ENCODE peak calls at places on chromosomes 12 and 14, in ten cellular contexts. One of them, this sample, is unnamed.

GRCh38 chr14:101480022-101480746 is 81.1 kb upstream of the DIO3 start:
- DNase-seq in PC-3: no peak
- DNase-seq in pancreas: no peak
- DNase-seq in IMR-90: no peak
- DNase-seq in WERI-Rb-1: peak; percentile 82
- DNase-seq in GM12864: no peak
- DNase-seq in GM23338: no peak
- DNase-seq in tibial nerve: no peak
- DNase-seq in choroid plexus epithelial cell: no peak
- DNase-seq in hepatocyte: no peak
- DNase-seq in this sample: peak; percentile 15

GRCh38 chr12:52631676-52632459 is 13.5 kb upstream of the KRT73 start:
- DNase-seq in tibial nerve: no peak
- DNase-seq in choroid plexus epithelial cell: no peak
- DNase-seq in IMR-90: no peak
- DNase-seq in WERI-Rb-1: no peak
- DNase-seq in GM12864: no peak
- DNase-seq in PC-3: no peak
- DNase-seq in pancreas: no peak
- DNase-seq in GM23338: no peak
- DNase-seq in hepatocyte: no peak
- DNase-seq in this sample: no peak

GRCh38 chr14:101103321-101103901 is 199.9 kb upstream of the RTL1 start:
- DNase-seq in GM12864: no peak
- DNase-seq in hepatocyte: no peak
- DNase-seq in tibial nerve: no peak
- DNase-seq in WERI-Rb-1: no peak
- DNase-seq in GM23338: no peak
- DNase-seq in IMR-90: no peak
- DNase-seq in pancreas: no peak
- DNase-seq in choroid plexus epithelial cell: no peak
- DNase-seq in PC-3: no peak
- DNase-seq in this sample: peak; percentile 10

GRCh38 chr12:58967551-58967950 is 47.2 kb upstream of the LRIG3 start:
- DNase-seq in choroid plexus epithelial cell: peak; percentile 14
- DNase-seq in PC-3: no peak
- DNase-seq in GM12864: no peak
- DNase-seq in GM23338: no peak
- DNase-seq in tibial nerve: no peak
- DNase-seq in hepatocyte: no peak
- DNase-seq in WERI-Rb-1: no peak
- DNase-seq in pancreas: no peak
- DNase-seq in IMR-90: peak; percentile 59
- DNase-seq in this sample: no peak

GRCh38 chr14:24965934-24966593 is 83.9 kb downstream of the STXBP6 start:
- DNase-seq in GM12864: no peak
- DNase-seq in hepatocyte: peak; percentile 81
- DNase-seq in pancreas: peak; percentile 60
- DNase-seq in PC-3: no peak
- DNase-seq in IMR-90: peak; percentile 90
- DNase-seq in WERI-Rb-1: no peak
- DNase-seq in choroid plexus epithelial cell: peak; percentile 82
- DNase-seq in GM23338: no peak
- DNase-seq in tibial nerve: peak; percentile 31
- DNase-seq in this sample: no peak

GRCh38 chr12:111953455-111953854 is 59.5 kb downstream of the TMEM116 start:
- DNase-seq in PC-3: no peak
- DNase-seq in IMR-90: peak; percentile 11
- DNase-seq in WERI-Rb-1: no peak
- DNase-seq in tibial nerve: peak; percentile 12
- DNase-seq in choroid plexus epithelial cell: peak; percentile 37
- DNase-seq in GM23338: no peak
- DNase-seq in pancreas: no peak
- DNase-seq in hepatocyte: no peak
- DNase-seq in GM12864: no peak
- DNase-seq in this sample: no peak

GRCh38 chr14:59455411-59455810 is 9.8 kb downstream of the GPR135 start:
- DNase-seq in pancreas: no peak
- DNase-seq in PC-3: no peak
- DNase-seq in GM23338: no peak
- DNase-seq in IMR-90: peak; percentile 72
- DNase-seq in GM12864: no peak
- DNase-seq in WERI-Rb-1: no peak
- DNase-seq in tibial nerve: no peak
- DNase-seq in choroid plexus epithelial cell: no peak
- DNase-seq in hepatocyte: no peak
- DNase-seq in this sample: no peak

GRCh38 chr14:95268350-95268749 is 51.4 kb downstream of the CLMN start:
- DNase-seq in tibial nerve: no peak
- DNase-seq in GM12864: no peak
- DNase-seq in GM23338: no peak
- DNase-seq in hepatocyte: no peak
- DNase-seq in choroid plexus epithelial cell: no peak
- DNase-seq in WERI-Rb-1: no peak
- DNase-seq in PC-3: no peak
- DNase-seq in pancreas: no peak
- DNase-seq in IMR-90: no peak
- DNase-seq in this sample: no peak

GRCh38 chr14:85366226-85366625 is 163.7 kb upstream of the FLRT2 start:
- DNase-seq in choroid plexus epithelial cell: no peak
- DNase-seq in WERI-Rb-1: no peak
- DNase-seq in pancreas: no peak
- DNase-seq in hepatocyte: no peak
- DNase-seq in tibial nerve: no peak
- DNase-seq in IMR-90: no peak
- DNase-seq in PC-3: no peak
- DNase-seq in GM12864: no peak
- DNase-seq in GM23338: no peak
- DNase-seq in this sample: no peak

GRCh38 chr14:76909266-76909665 is 83.1 kb downstream of the LRRC74A start:
- DNase-seq in IMR-90: no peak
- DNase-seq in tibial nerve: no peak
- DNase-seq in PC-3: no peak
- DNase-seq in pancreas: no peak
- DNase-seq in GM23338: no peak
- DNase-seq in choroid plexus epithelial cell: no peak
- DNase-seq in WERI-Rb-1: no peak
- DNase-seq in hepatocyte: no peak
- DNase-seq in GM12864: no peak
- DNase-seq in this sample: no peak

GRCh38 chr12:124837958-124838803 is 25.5 kb downstream of the SCARB1 start:
- DNase-seq in hepatocyte: peak; percentile 84
- DNase-seq in WERI-Rb-1: no peak
- DNase-seq in choroid plexus epithelial cell: peak; percentile 99
- DNase-seq in GM12864: no peak
- DNase-seq in IMR-90: peak; percentile 98
- DNase-seq in tibial nerve: peak; percentile 80
- DNase-seq in PC-3: peak; percentile 100
- DNase-seq in GM23338: no peak
- DNase-seq in pancreas: peak; percentile 91
- DNase-seq in this sample: peak; percentile 96

GRCh38 chr14:23670489-23670888 is 34.3 kb downstream of the DHRS2 start:
- DNase-seq in WERI-Rb-1: no peak
- DNase-seq in GM23338: no peak
- DNase-seq in GM12864: no peak
- DNase-seq in IMR-90: no peak
- DNase-seq in choroid plexus epithelial cell: no peak
- DNase-seq in PC-3: no peak
- DNase-seq in hepatocyte: no peak
- DNase-seq in pancreas: no peak
- DNase-seq in tibial nerve: no peak
- DNase-seq in this sample: no peak

GRCh38 chr14:94009767-94010166 is 12.7 kb downstream of the CCDC197 start:
- DNase-seq in choroid plexus epithelial cell: peak; percentile 75
- DNase-seq in PC-3: peak; percentile 61
- DNase-seq in IMR-90: peak; percentile 63
- DNase-seq in tibial nerve: no peak
- DNase-seq in GM23338: no peak
- DNase-seq in WERI-Rb-1: no peak
- DNase-seq in GM12864: no peak
- DNase-seq in pancreas: no peak
- DNase-seq in hepatocyte: no peak
- DNase-seq in this sample: no peak

GRCh38 chr12:111636209-111636928 is 37.3 kb upstream of the ATXN2 start:
- DNase-seq in IMR-90: peak; percentile 54
- DNase-seq in hepatocyte: peak; percentile 78
- DNase-seq in WERI-Rb-1: no peak
- DNase-seq in tibial nerve: peak; percentile 55
- DNase-seq in GM23338: peak; percentile 85
- DNase-seq in choroid plexus epithelial cell: peak; percentile 70
- DNase-seq in PC-3: no peak
- DNase-seq in pancreas: peak; percentile 20
- DNase-seq in GM12864: no peak
- DNase-seq in this sample: peak; percentile 31

GRCh38 chr12:46677749-46678148 is 148.0 kb downstream of the SLC38A4 start:
- DNase-seq in pancreas: no peak
- DNase-seq in GM23338: peak; percentile 56
- DNase-seq in hepatocyte: peak; percentile 40
- DNase-seq in GM12864: no peak
- DNase-seq in tibial nerve: no peak
- DNase-seq in choroid plexus epithelial cell: peak; percentile 76
- DNase-seq in WERI-Rb-1: no peak
- DNase-seq in PC-3: peak; percentile 68
- DNase-seq in IMR-90: peak; percentile 55
- DNase-seq in this sample: no peak

GRCh38 chr12:64616221-64616620 is 5.9 kb downstream of the RASSF3 start:
- DNase-seq in GM12864: no peak
- DNase-seq in hepatocyte: no peak
- DNase-seq in IMR-90: peak; percentile 17
- DNase-seq in choroid plexus epithelial cell: peak; percentile 27
- DNase-seq in WERI-Rb-1: no peak
- DNase-seq in PC-3: no peak
- DNase-seq in pancreas: no peak
- DNase-seq in GM23338: no peak
- DNase-seq in tibial nerve: no peak
- DNase-seq in this sample: no peak

DNA sequence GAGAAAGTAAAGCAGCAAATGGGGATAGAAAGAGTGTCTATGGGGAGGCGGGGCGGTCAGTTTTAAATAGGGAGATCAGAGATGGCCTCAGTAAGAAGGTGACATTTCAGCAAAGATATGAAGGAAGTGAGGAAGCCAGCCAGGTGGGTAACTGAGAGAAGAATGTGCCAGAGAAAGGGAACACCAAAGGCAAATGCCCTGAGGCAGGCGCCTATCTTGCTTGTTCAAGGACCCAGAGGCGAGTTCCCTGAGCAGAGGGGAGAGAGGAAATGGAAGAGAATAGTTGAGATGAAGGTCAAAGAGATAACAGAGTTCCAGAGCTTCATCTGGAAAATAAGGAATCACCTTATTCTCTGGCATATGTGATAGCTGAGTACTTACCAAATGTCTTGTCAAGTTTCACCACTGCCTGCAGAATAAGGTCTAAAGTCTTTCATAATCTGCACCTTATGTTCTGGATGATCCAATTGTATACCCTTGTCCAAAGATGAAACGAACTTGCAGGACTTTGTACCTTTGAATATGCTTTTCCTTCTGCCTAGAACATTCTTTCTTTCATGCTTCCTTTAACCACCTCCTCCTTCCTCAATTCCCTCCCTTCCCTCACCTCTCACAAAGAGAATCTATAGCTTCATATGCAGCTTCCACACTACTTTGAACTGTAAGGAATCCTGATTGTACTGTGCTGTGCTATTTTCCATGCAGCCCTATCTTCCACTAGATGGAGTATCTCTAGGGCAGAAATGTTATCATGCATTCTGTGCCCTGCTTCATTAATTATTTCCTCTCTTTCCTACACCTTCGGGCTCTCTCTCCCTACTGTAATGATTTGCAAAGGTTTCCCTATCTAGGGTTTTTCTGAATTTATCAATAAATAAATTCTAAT is 38.5 kb downstream of the GNPTAB start:
- DNase-seq in choroid plexus epithelial cell: peak; percentile 43
- DNase-seq in hepatocyte: no peak
- DNase-seq in GM12864: no peak
- DNase-seq in PC-3: peak; percentile 20
- DNase-seq in pancreas: no peak
- DNase-seq in tibial nerve: no peak
- DNase-seq in IMR-90: no peak
- DNase-seq in GM23338: peak; percentile 17
- DNase-seq in WERI-Rb-1: no peak
- DNase-seq in this sample: no peak
- TF ChIP-seq CTCF in choroid plexus epithelial cell: peak; percentile 59
- TF ChIP-seq CTCF in hepatocyte: peak; percentile 28
- TF ChIP-seq CTCF in GM12864: no peak
- TF ChIP-seq CTCF in PC-3: peak; percentile 55
- TF ChIP-seq CTCF in pancreas: no peak
- TF ChIP-seq CTCF in tibial nerve: peak; percentile 23
- TF ChIP-seq CTCF in IMR-90: peak; percentile 18
- TF ChIP-seq CTCF in GM23338: peak; percentile 40
- TF ChIP-seq CTCF in WERI-Rb-1: peak; percentile 22
- TF ChIP-seq CTCF in this sample: peak; percentile 15

GRCh38 chr12:56119361-56119796 is 1.3 kb downstream of the ZC3H10 start:
- DNase-seq in PC-3: peak; percentile 89
- DNase-seq in tibial nerve: peak; percentile 59
- DNase-seq in IMR-90: peak; percentile 94
- DNase-seq in WERI-Rb-1: peak; percentile 84
- DNase-seq in pancreas: peak; percentile 77
- DNase-seq in GM12864: no peak
- DNase-seq in choroid plexus epithelial cell: peak; percentile 98
- DNase-seq in hepatocyte: peak; percentile 95
- DNase-seq in GM23338: peak; percentile 97
- DNase-seq in this sample: peak; percentile 82
- H3K4me3 ChIP-seq in PC-3: peak overlapping the region; percentile 96
- H3K4me3 ChIP-seq in tibial nerve: no peak overlapping the region
- H3K4me3 ChIP-seq in IMR-90: no peak overlapping the region
- H3K4me3 ChIP-seq in WERI-Rb-1: peak overlapping the region; percentile 83
- H3K4me3 ChIP-seq in pancreas: peak overlapping the region; percentile 65
- H3K4me3 ChIP-seq in GM12864: peak overlapping the region; percentile 74
- H3K4me3 ChIP-seq in choroid plexus epithelial cell: no peak overlapping the region
- H3K4me3 ChIP-seq in hepatocyte: no peak overlapping the region
- H3K4me3 ChIP-seq in GM23338: peak overlapping the region; percentile 78
- H3K4me3 ChIP-seq in this sample: peak overlapping the region; percentile 49

DNA sequence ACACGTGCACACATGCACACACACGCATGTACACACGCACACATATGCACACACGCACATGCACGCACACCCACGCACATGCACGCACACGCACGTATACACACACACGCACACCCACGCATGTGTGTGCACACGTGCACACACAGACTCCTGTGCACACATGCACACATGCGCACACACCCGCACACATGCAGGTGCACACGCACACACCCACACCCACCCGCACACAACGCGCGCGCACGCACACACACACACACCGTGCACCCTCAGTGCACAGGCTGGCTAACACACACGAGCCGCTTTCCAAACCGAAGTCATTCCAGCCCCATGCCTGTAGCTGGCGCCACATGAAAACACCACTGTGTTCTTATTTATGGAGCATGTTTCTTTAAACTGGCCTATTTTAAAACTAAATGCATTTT is 45.3 kb downstream of the GALNT9 start:
- DNase-seq in tibial nerve: no peak
- DNase-seq in GM23338: no peak
- DNase-seq in IMR-90: peak; percentile 12
- DNase-seq in pancreas: no peak
- DNase-seq in choroid plexus epithelial cell: peak; percentile 76
- DNase-seq in GM12864: no peak
- DNase-seq in WERI-Rb-1: peak; percentile 44
- DNase-seq in PC-3: peak; percentile 62
- DNase-seq in hepatocyte: no peak
- DNase-seq in this sample: no peak
- TF ChIP-seq CTCF in tibial nerve: no peak
- TF ChIP-seq CTCF in GM23338: peak; percentile 45
- TF ChIP-seq CTCF in IMR-90: peak; percentile 38
- TF ChIP-seq CTCF in pancreas: no peak
- TF ChIP-seq CTCF in choroid plexus epithelial cell: peak; percentile 81
- TF ChIP-seq CTCF in GM12864: no peak
- TF ChIP-seq CTCF in WERI-Rb-1: peak; percentile 70
- TF ChIP-seq CTCF in PC-3: peak; percentile 81
- TF ChIP-seq CTCF in hepatocyte: peak; percentile 48
- TF ChIP-seq CTCF in this sample: no peak

GRCh38 chr12:108635201-108635996 is 1.7 kb upstream of the SELPLG start:
- DNase-seq in GM23338: no peak
- DNase-seq in PC-3: no peak
- DNase-seq in WERI-Rb-1: no peak
- DNase-seq in hepatocyte: no peak
- DNase-seq in IMR-90: peak; percentile 41
- DNase-seq in pancreas: no peak
- DNase-seq in tibial nerve: no peak
- DNase-seq in choroid plexus epithelial cell: peak; percentile 39
- DNase-seq in GM12864: peak; percentile 99
- DNase-seq in this sample: no peak
- H3K4me3 ChIP-seq in GM23338: no peak overlapping the region
- H3K4me3 ChIP-seq in PC-3: no peak overlapping the region
- H3K4me3 ChIP-seq in WERI-Rb-1: no peak overlapping the region
- H3K4me3 ChIP-seq in hepatocyte: no peak overlapping the region
- H3K4me3 ChIP-seq in IMR-90: no peak overlapping the region
- H3K4me3 ChIP-seq in pancreas: no peak overlapping the region
- H3K4me3 ChIP-seq in tibial nerve: no peak overlapping the region
- H3K4me3 ChIP-seq in choroid plexus epithelial cell: no peak overlapping the region
- H3K4me3 ChIP-seq in GM12864: peak overlapping the region; percentile 51
- H3K4me3 ChIP-seq in this sample: no peak overlapping the region